ENCODE peak calls at places on chromosomes 5 and 9, in five cellular contexts. One of them, this sample, is unnamed.

GRCh38 chr5:122403965-122404364 is 91.9 kb downstream of the SNCAIP start:
- DNase-seq in HCT116: no peak
- DNase-seq in SK-N-SH: no peak
- DNase-seq in H1: no peak
- DNase-seq in A549: no peak
- DNase-seq in this sample: no peak

GRCh38 chr9:131259916-131260597 is 16.3 kb downstream of the FAM78A start:
- DNase-seq in A549: no peak
- DNase-seq in SK-N-SH: no peak
- DNase-seq in HCT116: no peak
- DNase-seq in H1: no peak
- DNase-seq in this sample: no peak

GRCh38 chr5:139294372-139295165 is 1.0 kb downstream of the MATR3 start:
- DNase-seq in HCT116: peak; percentile 65
- DNase-seq in H1: no peak
- DNase-seq in A549: peak; percentile 52
- DNase-seq in SK-N-SH: peak; percentile 73
- DNase-seq in this sample: peak; percentile 88

GRCh38 chr5:10520716-10521115 is 43.2 kb upstream of the ANKRD33B start:
- DNase-seq in SK-N-SH: no peak
- DNase-seq in H1: no peak
- DNase-seq in HCT116: no peak
- DNase-seq in A549: no peak
- DNase-seq in this sample: no peak

GRCh38 chr9:105700598-105701544 is 6.5 kb downstream of the TMEM38B start:
- DNase-seq in A549: no peak
- DNase-seq in SK-N-SH: no peak
- DNase-seq in HCT116: no peak
- DNase-seq in H1: no peak
- DNase-seq in this sample: no peak

GRCh38 chr9:130779153-130779855 is 55.8 kb upstream of the ABL1 start:
- DNase-seq in A549: no peak
- DNase-seq in HCT116: no peak
- DNase-seq in H1: no peak
- DNase-seq in SK-N-SH: no peak
- DNase-seq in this sample: no peak

GRCh38 chr5:158979749-158980521 is 119.8 kb downstream of the EBF1 start:
- DNase-seq in A549: peak; percentile 60
- DNase-seq in HCT116: no peak
- DNase-seq in H1: no peak
- DNase-seq in SK-N-SH: no peak
- DNase-seq in this sample: no peak

GRCh38 chr5:168513861-168514428 is 15.2 kb upstream of the FBLL1 start:
- DNase-seq in A549: no peak
- DNase-seq in SK-N-SH: no peak
- DNase-seq in HCT116: no peak
- DNase-seq in H1: no peak
- DNase-seq in this sample: no peak

GRCh38 chr9:32502459-32502858 is 23.5 kb downstream of the RIGI start:
- DNase-seq in SK-N-SH: no peak
- DNase-seq in H1: no peak
- DNase-seq in HCT116: peak; percentile 41
- DNase-seq in A549: no peak
- DNase-seq in this sample: no peak

GRCh38 chr5:141431286-141431685 is 979 bp downstream of the PCDHGA12 start:
- DNase-seq in SK-N-SH: no peak
- DNase-seq in HCT116: no peak
- DNase-seq in A549: no peak
- DNase-seq in H1: no peak
- DNase-seq in this sample: no peak

GRCh38 chr5:141434006-141434405 is 3.7 kb downstream of the PCDHGA12 start:
- DNase-seq in HCT116: no peak
- DNase-seq in SK-N-SH: no peak
- DNase-seq in H1: no peak
- DNase-seq in A549: no peak
- DNase-seq in this sample: no peak

GRCh38 chr5:141427783-141428426 is 2.4 kb upstream of the PCDHGA12 start:
- DNase-seq in A549: no peak
- DNase-seq in H1: no peak
- DNase-seq in SK-N-SH: no peak
- DNase-seq in HCT116: no peak
- DNase-seq in this sample: no peak

DNA sequence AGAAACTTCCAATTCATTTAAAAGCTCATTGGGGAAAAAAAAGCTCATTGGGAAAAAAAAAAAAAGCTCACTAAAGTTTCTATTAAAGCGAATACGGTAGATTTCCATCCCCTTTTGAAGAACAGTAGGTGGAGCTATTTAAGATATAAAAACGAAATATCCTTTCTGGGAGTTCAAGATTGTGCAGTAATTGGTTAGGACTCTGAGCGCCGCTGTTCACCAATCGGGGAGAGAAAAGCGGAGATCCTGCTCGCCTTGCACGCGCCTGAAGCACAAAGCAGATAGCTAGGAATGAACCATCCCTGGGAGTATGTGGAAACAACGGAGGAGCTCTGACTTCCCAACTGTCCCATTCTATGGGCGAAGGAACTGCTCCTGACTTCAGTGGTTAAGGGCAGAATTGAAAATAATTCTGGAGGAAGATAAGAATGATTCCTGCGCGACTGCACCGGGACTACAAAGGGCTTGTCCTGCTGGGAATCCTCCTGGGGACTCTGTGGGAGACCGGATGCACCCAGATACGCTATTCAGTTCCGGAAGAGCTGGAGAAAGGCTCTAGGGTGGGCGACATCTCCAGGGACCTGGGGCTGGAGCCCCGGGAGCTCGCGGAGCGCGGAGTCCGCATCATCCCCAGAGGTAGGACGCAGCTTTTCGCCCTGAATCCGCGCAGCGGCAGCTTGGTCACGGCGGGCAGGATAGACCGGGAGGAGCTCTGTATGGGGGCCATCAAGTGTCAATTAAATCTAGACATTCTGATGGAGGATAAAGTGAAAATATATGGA is at the start of gene PCDHGA12:
- DNase-seq in H1: no peak
- DNase-seq in SK-N-SH: no peak
- DNase-seq in HCT116: no peak
- DNase-seq in A549: peak; percentile 21
- DNase-seq in this sample: peak; percentile 88
- H3K4me3 ChIP-seq in H1: no peak within 1 kb of the TSS
- H3K4me3 ChIP-seq in SK-N-SH: no peak within 1 kb of the TSS
- H3K4me3 ChIP-seq in HCT116: no peak within 1 kb of the TSS
- H3K4me3 ChIP-seq in A549: no peak within 1 kb of the TSS
- H3K4me3 ChIP-seq in this sample: peak within 1 kb of the TSS; percentile 42

GRCh38 chr5:22249209-22249608 is 603.9 kb downstream of the CDH12 start:
- DNase-seq in H1: no peak
- DNase-seq in HCT116: no peak
- DNase-seq in A549: no peak
- DNase-seq in SK-N-SH: no peak
- DNase-seq in this sample: no peak

GRCh38 chr5:22250528-22250927 is 602.6 kb downstream of the CDH12 start:
- DNase-seq in SK-N-SH: no peak
- DNase-seq in HCT116: no peak
- DNase-seq in H1: no peak
- DNase-seq in A549: no peak
- DNase-seq in this sample: no peak
- TF ChIP-seq MAX in SK-N-SH: no peak
- TF ChIP-seq MAX in HCT116: no peak
- TF ChIP-seq MAX in H1: no peak
- TF ChIP-seq MAX in A549: no peak
- TF ChIP-seq MAX in this sample: no peak

DNA sequence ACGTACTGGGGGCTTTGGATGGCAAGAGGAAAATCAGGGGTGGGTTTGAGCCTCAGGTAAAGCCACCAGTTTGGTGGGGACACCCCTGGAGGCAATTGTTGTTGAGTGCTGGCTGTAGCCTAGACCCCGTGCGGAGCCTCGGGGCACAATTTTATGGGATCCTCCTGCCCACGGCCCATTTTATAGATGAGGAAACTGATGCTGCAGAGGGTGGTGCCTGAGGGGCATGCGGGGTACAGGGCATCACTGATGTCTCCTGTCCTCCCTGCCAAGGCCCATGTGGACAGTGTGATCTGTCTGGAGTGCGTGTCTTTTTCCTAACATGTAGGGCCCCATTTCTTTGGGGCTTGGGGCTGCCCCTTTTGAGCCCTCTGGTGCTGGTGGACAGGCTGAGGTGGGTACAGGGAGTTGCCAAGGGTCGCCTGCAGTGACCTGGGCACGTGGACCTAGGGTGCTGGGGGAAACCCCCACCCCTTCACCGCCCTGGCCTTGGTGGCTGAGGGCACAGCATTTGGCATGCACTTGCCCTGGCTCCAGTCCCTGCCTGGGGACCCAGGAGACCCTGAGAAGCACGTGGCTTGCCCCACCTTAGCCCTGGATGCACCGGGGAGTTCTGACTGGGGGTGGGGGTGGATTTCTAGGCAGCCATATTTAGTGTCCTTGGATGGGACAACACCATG is 22.1 kb downstream of the WNK2 start:
- DNase-seq in H1: no peak
- DNase-seq in A549: no peak
- DNase-seq in SK-N-SH: no peak
- DNase-seq in HCT116: no peak
- DNase-seq in this sample: no peak
- H3K4me3 ChIP-seq in H1: no peak overlapping the region
- H3K4me3 ChIP-seq in A549: no peak overlapping the region
- H3K4me3 ChIP-seq in SK-N-SH: no peak overlapping the region
- H3K4me3 ChIP-seq in HCT116: no peak overlapping the region
- H3K4me3 ChIP-seq in this sample: no peak overlapping the region

GRCh38 chr5:172870807-172871431 is 36.9 kb downstream of the ERGIC1 start:
- DNase-seq in H1: no peak
- DNase-seq in A549: no peak
- DNase-seq in SK-N-SH: peak; percentile 41
- DNase-seq in HCT116: no peak
- DNase-seq in this sample: no peak
- TF ChIP-seq MAX in H1: no peak
- TF ChIP-seq MAX in A549: no peak
- TF ChIP-seq MAX in SK-N-SH: no peak
- TF ChIP-seq MAX in HCT116: no peak
- TF ChIP-seq MAX in this sample: no peak

GRCh38 chr5:173837654-173838053 is 50.5 kb upstream of the CPEB4 start:
- DNase-seq in SK-N-SH: no peak
- DNase-seq in H1: no peak
- DNase-seq in HCT116: no peak
- DNase-seq in A549: no peak
- DNase-seq in this sample: no peak

GRCh38 chr5:173834070-173834771 is 53.9 kb upstream of the CPEB4 start:
- DNase-seq in A549: no peak
- DNase-seq in HCT116: no peak
- DNase-seq in H1: no peak
- DNase-seq in SK-N-SH: no peak
- DNase-seq in this sample: no peak

GRCh38 chr5:173833200-173833599 is 54.9 kb upstream of the CPEB4 start:
- DNase-seq in SK-N-SH: no peak
- DNase-seq in H1: no peak
- DNase-seq in HCT116: no peak
- DNase-seq in A549: no peak
- DNase-seq in this sample: no peak

GRCh38 chr5:173835131-173835530 is 53.0 kb upstream of the CPEB4 start:
- DNase-seq in A549: no peak
- DNase-seq in H1: no peak
- DNase-seq in SK-N-SH: no peak
- DNase-seq in HCT116: no peak
- DNase-seq in this sample: peak; percentile 62

GRCh38 chr5:173835662-173836061 is 52.5 kb upstream of the CPEB4 start:
- DNase-seq in SK-N-SH: no peak
- DNase-seq in H1: no peak
- DNase-seq in HCT116: no peak
- DNase-seq in A549: no peak
- DNase-seq in this sample: no peak
- H3K4me3 ChIP-seq in SK-N-SH: no peak overlapping the region
- H3K4me3 ChIP-seq in H1: no peak overlapping the region
- H3K4me3 ChIP-seq in HCT116: no peak overlapping the region
- H3K4me3 ChIP-seq in A549: no peak overlapping the region
- H3K4me3 ChIP-seq in this sample: no peak overlapping the region